ENCODE peak calls at places on chromosomes 4 and X, in seven cellular contexts. F is IMR-90, U is epithelial cell of esophagus, J is heart left ventricle, S is endothelial cell, I is kidney, W is PC-3. V is an unnamed sample.
A peak's percentile ranks its signal among the peaks of the same experiment; 100 is the strongest.

GRCh38 chr4:78645853-78646757 is 94.5 kb downstream of the ANXA3 start:
- DNase-seq in F (peak; percentile 96), U (peak; percentile 97), J (peak; percentile 73), S (no peak), I (peak; percentile 76), W (peak; percentile 91), V (no peak)

GRCh38 chr4:170278481-170278880 is 188.7 kb upstream of the AADAT start:
- DNase-seq in F (no peak), U (peak; percentile 8), J (no peak), S (no peak), I (no peak), W (no peak), V (no peak)

GRCh38 chr4:121353213-121353612 is 27.6 kb downstream of the QRFPR start:
- DNase-seq in F (no peak), U (no peak), J (no peak), S (no peak), I (no peak), W (no peak), V (no peak)

GRCh38 chrX:17374619-17375360 is at the start of gene NHS:
- DNase-seq in F (peak; percentile 63), U (peak; percentile 87), J (peak; percentile 69), S (peak; percentile 64), I (peak; percentile 91), W (peak; percentile 83), V (no peak)

GRCh38 chr4:22500831-22501714 is 14.8 kb downstream of the ADGRA3 start:
- DNase-seq in F (peak; percentile 87), U (peak; percentile 94), J (no peak), S (no peak), I (no peak), W (peak; percentile 84), V (no peak)

GRCh38 chrX:21657318-21658151 is 595 bp downstream of the KLHL34 start:
- DNase-seq in F (no peak), U (no peak), J (no peak), S (no peak), I (peak; percentile 58), W (no peak), V (no peak)

GRCh38 chrX:149567621-149568417 is 18.1 kb upstream of the HSFX3 start:
- DNase-seq in F (no peak), U (no peak), J (no peak), S (no peak), I (no peak), W (peak; percentile 0), V (no peak)

GRCh38 chr4:110586137-110586850 is 36.6 kb downstream of the PITX2 start:
- DNase-seq in F (peak; percentile 69), U (peak; percentile 70), J (no peak), S (no peak), I (no peak), W (peak; percentile 72), V (no peak)

GRCh38 chrX:30343206-30343605 is 34.0 kb upstream of the NR0B1 start:
- DNase-seq in F (no peak), U (no peak), J (no peak), S (no peak), I (no peak), W (peak; percentile 21), V (no peak)

GRCh38 chr4:1041147-1041935 is 29.9 kb downstream of the FGFRL1 start:
- DNase-seq in F (peak; percentile 34), U (peak; percentile 62), J (no peak), S (no peak), I (peak; percentile 89), W (peak; percentile 9), V (no peak)

GRCh38 chr4:17064959-17065358 is 166.5 kb upstream of the LDB2 start:
- DNase-seq in F (no peak), U (no peak), J (no peak), S (no peak), I (no peak), W (no peak), V (no peak)

GRCh38 chr4:187470061-187470460 is 525.5 kb upstream of the ZFP42 start:
- DNase-seq in F (no peak), U (no peak), J (no peak), S (no peak), I (no peak), W (no peak), V (no peak)

GRCh38 chr4:174485025-174485424 is 37.3 kb downstream of the HPGD start:
- DNase-seq in F (no peak), U (no peak), J (no peak), S (no peak), I (no peak), W (no peak), V (no peak)

GRCh38 chrX:142884853-142885252 is 140.9 kb upstream of the SPANXN4 start:
- DNase-seq in F (no peak), U (no peak), J (no peak), S (no peak), I (no peak), W (no peak), V (no peak)

GRCh38 chr4:152729466-152729865 is 49.7 kb upstream of the TMEM154 start:
- DNase-seq in F (peak; percentile 11), U (peak; percentile 96), J (no peak), S (no peak), I (no peak), W (peak; percentile 73), V (no peak)

GRCh38 chrX:108415891-108416290 is 22.3 kb downstream of the COL4A6 start:
- DNase-seq in F (peak; percentile 57), U (no peak), J (no peak), S (no peak), I (no peak), W (peak; percentile 80), V (no peak)

GRCh38 chr4:97761760-97762512 is 381.3 kb downstream of the STPG2 start:
- DNase-seq in F (no peak), U (no peak), J (no peak), S (no peak), I (no peak), W (no peak), V (no peak)

GRCh38 chr4:147924604-147925412 is 192.9 kb downstream of the ARHGAP10 start:
- DNase-seq in F (peak; percentile 40), U (peak; percentile 39), J (no peak), S (peak; percentile 44), I (no peak), W (peak; percentile 38), V (no peak)

GRCh38 chr4:165152527-165152926 is 39.9 kb upstream of the TMEM192 start:
- DNase-seq in F (no peak), U (no peak), J (no peak), S (no peak), I (no peak), W (no peak), V (no peak)

GRCh38 chr4:1330761-1331590 is 16.0 kb upstream of the UVSSA start:
- DNase-seq in F (no peak), U (no peak), J (no peak), S (no peak), I (peak; percentile 66), W (no peak), V (no peak)

GRCh38 chr4:53479731-53480525 is 102.5 kb downstream of the FIP1L1 start:
- DNase-seq in F (peak; percentile 73), U (peak; percentile 51), J (no peak), S (no peak), I (no peak), W (peak; percentile 78), V (no peak)

GRCh38 chr4:6900181-6900812 is 9.3 kb upstream of the TBC1D14 start:
- DNase-seq in F (no peak), U (no peak), J (no peak), S (no peak), I (no peak), W (no peak), V (no peak)

GRCh38 chr4:8144359-8144758 is 14.3 kb downstream of the ABLIM2 start:
- DNase-seq in F (no peak), U (no peak), J (no peak), S (no peak), I (peak; percentile 68), W (no peak), V (no peak)

GRCh38 chr4:42490015-42490414 is 92.7 kb downstream of the SHISA3 start:
- DNase-seq in F (no peak), U (no peak), J (no peak), S (no peak), I (no peak), W (no peak), V (no peak)

GRCh38 chrX:75071334-75071733 is 84.7 kb downstream of the ABCB7 start:
- DNase-seq in F (no peak), U (no peak), J (no peak), S (no peak), I (no peak), W (no peak), V (no peak)

GRCh38 chrX:75067931-75068330 is 88.2 kb downstream of the ABCB7 start:
- DNase-seq in F (peak; percentile 13), U (peak; percentile 37), J (no peak), S (no peak), I (no peak), W (peak; percentile 14), V (no peak)
- TF ChIP-seq CTCF in F (no peak), U (no peak), J (no peak), S (no peak), I (no peak), W (no peak), V (no peak)

GRCh38 chr4:140609548-140610425 is 41.0 kb upstream of the UCP1 start:
- DNase-seq in F (peak; percentile 55), U (peak; percentile 48), J (peak; percentile 44), S (no peak), I (no peak), W (peak; percentile 71), V (no peak)
- TF ChIP-seq CTCF in F (peak; percentile 67), U (peak; percentile 47), J (peak; percentile 71), S (peak; percentile 67), I (no peak), W (peak; percentile 63), V (peak; percentile 86)

GRCh38 chr4:106208481-106209460 is 107.2 kb downstream of the TBCK start:
- DNase-seq in F (no peak), U (no peak), J (peak; percentile 23), S (no peak), I (peak; percentile 63), W (no peak), V (peak; percentile 77)
- TF ChIP-seq CTCF in F (no peak), U (no peak), J (no peak), S (no peak), I (no peak), W (no peak), V (no peak)

GRCh38 chr4:58192217-58192616 is 1082.0 kb upstream of the IGFBP7 start:
- DNase-seq in F (no peak), U (no peak), J (no peak), S (no peak), I (no peak), W (no peak), V (no peak)

GRCh38 chr4:58191086-58191485 is 1080.9 kb upstream of the IGFBP7 start:
- DNase-seq in F (no peak), U (no peak), J (no peak), S (no peak), I (no peak), W (no peak), V (no peak)

DNA sequence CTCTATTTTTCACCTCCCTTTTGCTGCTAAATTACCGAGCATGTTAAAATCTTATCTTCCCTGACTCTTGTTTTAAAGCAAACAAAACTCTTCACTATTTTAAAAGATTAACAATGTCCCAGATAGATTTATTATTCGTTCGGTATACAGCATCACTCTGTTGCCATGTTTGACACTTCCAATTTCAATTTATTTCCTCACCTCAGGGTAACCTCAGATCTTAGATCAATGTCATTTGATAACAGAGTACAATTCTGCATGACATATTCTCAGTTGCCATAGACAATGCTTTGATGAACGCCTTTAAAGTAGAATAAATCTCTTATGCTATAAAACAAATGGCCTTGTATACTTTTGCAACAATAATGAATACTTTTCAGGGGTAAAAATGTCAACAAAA is 1078.1 kb upstream of the IGFBP7 start:
- DNase-seq in F (no peak), U (no peak), J (no peak), S (no peak), I (no peak), W (no peak), V (no peak)
- TF ChIP-seq CTCF in F (no peak), U (no peak), J (no peak), S (no peak), I (no peak), W (no peak), V (no peak)